ENCODE peak calls at places on chromosome 5, in four cellular contexts. Z is fibroblast of pulmonary artery, H is stomach, K is esophagus squamous epithelium. E is an unnamed sample.

GRCh38 chr5:1519631-1520141 is 4.1 kb downstream of the LPCAT1 start:
- DNase-seq in Z (no peak), H (no peak), K (no peak), E (no peak)

GRCh38 chr5:38468202-38468656 is 88.2 kb downstream of the LIFR start:
- DNase-seq in Z (peak), H (no peak), K (no peak), E (peak)

GRCh38 chr5:107577551-107577950 is 93.2 kb downstream of the EFNA5 start:
- DNase-seq in Z (no peak), H (no peak), K (no peak), E (no peak)

GRCh38 chr5:140182803-140183367 is 7.9 kb downstream of the CYSTM1 start:
- DNase-seq in Z (peak), H (no peak), K (no peak), E (peak)

GRCh38 chr5:56534102-56534501 is 281.2 kb upstream of the MAP3K1 start:
- DNase-seq in Z (no peak), H (peak), K (no peak), E (no peak)

GRCh38 chr5:102782245-102782872 is 27.3 kb downstream of the PAM start:
- DNase-seq in Z (no peak), H (no peak), K (no peak), E (no peak)

GRCh38 chr5:2569201-2569600 is 182.3 kb downstream of the IRX2 start:
- DNase-seq in Z (no peak), H (no peak), K (no peak), E (no peak)

GRCh38 chr5:178624626-178625546 is 2.0 kb downstream of the CLK4 start:
- DNase-seq in Z (no peak), H (no peak), K (no peak), E (no peak)

GRCh38 chr5:106397700-106398099 is 1273.0 kb downstream of the EFNA5 start:
- DNase-seq in Z (peak), H (no peak), K (no peak), E (peak)

GRCh38 chr5:136388474-136388873 is 23.1 kb upstream of the TRPC7 start:
- DNase-seq in Z (no peak), H (no peak), K (no peak), E (no peak)

GRCh38 chr5:56512314-56512996 is 279.3 kb upstream of the ANKRD55 start:
- DNase-seq in Z (no peak), H (no peak), K (no peak), E (no peak)

GRCh38 chr5:84149094-84149493 is 235.6 kb downstream of the EDIL3 start:
- DNase-seq in Z (no peak), H (no peak), K (no peak), E (no peak)

GRCh38 chr5:131968396-131968954 is 23.0 kb upstream of the MEIKIN start:
- DNase-seq in Z (peak), H (no peak), K (no peak), E (no peak)

GRCh38 chr5:169244812-169245211 is 56.1 kb downstream of the SLIT3 start:
- DNase-seq in Z (no peak), H (no peak), K (no peak), E (no peak)

GRCh38 chr5:172490739-172491461 is 36.6 kb upstream of the SH3PXD2B start:
- DNase-seq in Z (no peak), H (no peak), K (no peak), E (no peak)

GRCh38 chr5:154529282-154529681 is 51.3 kb upstream of the HAND1 start:
- DNase-seq in Z (no peak), H (no peak), K (no peak), E (no peak)

GRCh38 chr5:27130587-27130986 is 92.2 kb upstream of the CDH9 start:
- DNase-seq in Z (peak), H (no peak), K (no peak), E (no peak)

GRCh38 chr5:74516217-74516636 is 124.3 kb downstream of the ENC1 start:
- DNase-seq in Z (no peak), H (no peak), K (no peak), E (no peak)

GRCh38 chr5:10491673-10492026 is 50.0 kb downstream of the ROPN1L start:
- DNase-seq in Z (no peak), H (no peak), K (no peak), E (no peak)
- H3K4me3 ChIP-seq in Z (no peak), H (no peak), K (no peak), E (no peak)

GRCh38 chr5:170473642-170474041 is 30.2 kb upstream of the KCNIP1 start:
- DNase-seq in Z (no peak), H (no peak), K (no peak), E (no peak)

GRCh38 chr5:170478306-170478705 is 25.5 kb upstream of the KCNIP1 start:
- DNase-seq in Z (no peak), H (no peak), K (no peak), E (no peak)

GRCh38 chr5:170477906-170478305 is 25.9 kb upstream of the KCNIP1 start:
- DNase-seq in Z (no peak), H (no peak), K (no peak), E (no peak)

GRCh38 chr5:170474489-170475266 is 29.1 kb upstream of the KCNIP1 start:
- DNase-seq in Z (no peak), H (no peak), K (no peak), E (no peak)

DNA sequence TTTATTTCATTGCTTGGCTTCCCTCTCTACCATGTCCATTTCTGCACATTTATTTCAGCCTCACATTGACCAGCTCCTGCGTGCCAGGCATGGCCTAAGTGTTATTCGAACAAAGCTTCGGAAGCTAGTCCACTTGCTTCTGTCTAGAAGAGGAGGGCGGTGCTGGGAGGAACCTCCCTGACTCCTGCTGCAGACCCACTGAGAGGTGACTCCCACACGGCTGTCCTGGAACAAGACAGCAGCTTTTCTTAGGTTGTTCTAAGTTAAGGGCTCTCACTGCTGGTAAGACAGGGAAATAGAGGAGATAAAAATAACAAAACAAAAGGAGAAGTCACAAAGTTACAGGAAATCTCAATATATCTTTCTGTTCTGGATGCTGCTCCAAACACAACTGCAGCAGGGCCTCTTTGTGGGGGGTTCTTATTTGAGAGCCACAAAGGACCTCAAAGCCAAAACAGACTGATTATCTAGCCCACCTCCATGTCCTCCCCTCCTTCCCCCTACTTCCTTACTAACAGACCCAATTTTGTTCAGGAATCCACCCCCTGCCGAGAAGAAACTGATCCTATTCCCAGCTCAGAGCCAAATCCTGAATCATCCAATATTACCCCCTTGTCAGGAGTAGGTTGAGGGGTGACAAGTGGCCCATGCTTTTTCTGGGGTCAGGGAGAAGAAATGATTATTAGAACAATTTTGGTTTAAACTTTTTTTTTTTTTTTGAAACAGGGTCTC is 28.4 kb upstream of the KCNIP1 start:
- DNase-seq in Z (peak), H (no peak), K (no peak), E (no peak)
- H3K4me3 ChIP-seq in Z (no peak), H (no peak), K (no peak), E (no peak)

DNA sequence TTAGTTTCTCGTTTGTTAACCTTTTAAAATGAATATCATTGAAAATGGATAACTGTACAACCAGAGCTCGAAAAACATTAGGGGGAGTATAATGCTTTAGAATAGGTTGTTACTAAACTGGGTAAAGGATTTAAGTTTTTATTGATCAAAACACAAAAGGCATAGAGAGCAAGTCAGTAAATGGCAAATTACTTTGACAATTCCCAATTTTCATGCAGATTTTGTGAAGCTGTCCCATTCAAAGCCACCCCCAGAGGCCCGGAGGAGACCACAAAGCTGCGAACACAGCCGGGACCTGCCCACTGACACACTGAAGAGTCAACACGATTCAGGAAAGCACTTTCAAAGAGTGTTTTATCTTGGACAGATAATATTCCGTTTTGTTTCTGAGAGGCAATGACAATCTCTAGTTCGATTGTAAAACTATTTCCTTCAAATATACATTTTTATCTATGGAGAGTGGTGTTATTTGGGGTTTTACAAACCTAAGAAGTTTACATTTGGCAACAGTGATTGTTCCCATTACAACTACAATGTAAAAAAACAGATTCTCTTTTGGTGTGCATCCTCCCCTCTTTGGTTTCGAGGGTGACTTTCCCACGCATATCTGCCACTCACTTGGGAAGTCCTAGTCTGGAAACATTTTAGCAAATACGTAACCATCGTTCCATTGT is 182.6 kb upstream of the TBCA start:
- DNase-seq in Z (no peak), H (no peak), K (no peak), E (no peak)
- H3K4me3 ChIP-seq in Z (no peak), H (no peak), K (no peak), E (no peak)

GRCh38 chr5:58457040-58457439 is 2.8 kb downstream of the PLK2 start:
- DNase-seq in Z (peak), H (no peak), K (no peak), E (no peak)
- H3K4me3 ChIP-seq in Z (peak), H (no peak), K (peak), E (peak)